ENCODE peak calls at places on chromosomes 3 and 15, in four cellular contexts. R is astrocyte, G is progenitor cell of endocrine pancreas, M is body of pancreas. A is an unnamed sample.

GRCh38 chr3:195147649-195148121 is 123.3 kb downstream of the XXYLT1 start:
- DNase-seq in R (no peak), G (no peak), M (peak), A (no peak)

GRCh38 chr3:44530957-44531356 is 24.0 kb upstream of the ZKSCAN7 start:
- DNase-seq in R (no peak), G (no peak), M (no peak), A (no peak)

GRCh38 chr3:56887402-56888025 is 85.8 kb upstream of the ARHGEF3 start:
- DNase-seq in R (no peak), G (no peak), M (no peak), A (no peak)

GRCh38 chr3:106421928-106422327 is 553.1 kb upstream of the CBLB start:
- DNase-seq in R (peak), G (no peak), M (no peak), A (no peak)

GRCh38 chr15:99450896-99451358 is 114.9 kb upstream of the MEF2A start:
- DNase-seq in R (peak), G (no peak), M (peak), A (no peak)

GRCh38 chr3:8574040-8574669 is 70.4 kb downstream of the SSUH2 start:
- DNase-seq in R (no peak), G (no peak), M (no peak), A (no peak)

GRCh38 chr3:60579734-60580133 is 671.5 kb downstream of the FHIT start:
- DNase-seq in R (peak), G (no peak), M (no peak), A (no peak)

GRCh38 chr15:53072077-53072476 is 281.9 kb upstream of the ONECUT1 start:
- DNase-seq in R (peak), G (peak), M (peak), A (no peak)

GRCh38 chr15:57245130-57245529 is 131.2 kb upstream of the CGNL1 start:
- DNase-seq in R (no peak), G (no peak), M (no peak), A (no peak)

GRCh38 chr3:111012388-111013248 is 59.0 kb upstream of the NECTIN3 start:
- DNase-seq in R (no peak), G (no peak), M (peak), A (no peak)

GRCh38 chr3:28703858-28704257 is 355.2 kb upstream of the AZI2 start:
- DNase-seq in R (no peak), G (no peak), M (no peak), A (no peak)

GRCh38 chr3:66242788-66243463 is 22.1 kb downstream of the SLC25A26 start:
- DNase-seq in R (no peak), G (no peak), M (no peak), A (no peak)

GRCh38 chr3:10008588-10009344 is 17.5 kb upstream of the FANCD2 start:
- DNase-seq in R (peak), G (peak), M (peak), A (no peak)

GRCh38 chr3:127667119-127667681 is 5.6 kb upstream of the ABTB1 start:
- DNase-seq in R (no peak), G (no peak), M (no peak), A (no peak)

GRCh38 chr15:59887211-59887610 is 116.9 kb upstream of the FOXB1 start:
- DNase-seq in R (no peak), G (no peak), M (no peak), A (no peak)

GRCh38 chr3:163785693-163786092 is 1292.6 kb downstream of the SI start:
- DNase-seq in R (no peak), G (no peak), M (no peak), A (no peak)

GRCh38 chr3:62295571-62295970 is 77.8 kb downstream of the FEZF2 start:
- DNase-seq in R (no peak), G (no peak), M (no peak), A (no peak)

GRCh38 chr15:56832125-56832524 is 86.3 kb upstream of the TCF12 start:
- DNase-seq in R (no peak), G (no peak), M (peak), A (no peak)

GRCh38 chr3:127959873-127960272 is 44.8 kb downstream of the KBTBD12 start:
- DNase-seq in R (no peak), G (peak), M (peak), A (peak)

GRCh38 chr3:161244538-161244937 is 23.4 kb downstream of the NMD3 start:
- DNase-seq in R (no peak), G (no peak), M (no peak), A (no peak)

GRCh38 chr3:190385835-190386688 is 1.9 kb upstream of the CLDN16 start:
- DNase-seq in R (peak), G (no peak), M (no peak), A (no peak)

GRCh38 chr3:34387831-34388564 is 589.6 kb downstream of the PDCD6IP start:
- DNase-seq in R (no peak), G (no peak), M (no peak), A (no peak)

GRCh38 chr15:83098079-83098478 is 9.4 kb upstream of the TM6SF1 start:
- DNase-seq in R (no peak), G (no peak), M (no peak), A (no peak)

GRCh38 chr15:74642724-74643367 is 27.2 kb downstream of the CLK3 start:
- DNase-seq in R (peak), G (no peak), M (no peak), A (no peak)

GRCh38 chr15:61182955-61183354 is 46.1 kb downstream of the RORA start:
- DNase-seq in R (no peak), G (no peak), M (no peak), A (no peak)

GRCh38 chr3:197266331-197266730 is 32.1 kb downstream of the DLG1 start:
- DNase-seq in R (no peak), G (no peak), M (no peak), A (no peak)

GRCh38 chr3:52845691-52846426 is 11.0 kb upstream of the MUSTN1 start:
- DNase-seq in R (no peak), G (no peak), M (no peak), A (no peak)
- TF ChIP-seq CTCF in R (no peak), G (peak), M (peak), A (peak)

GRCh38 chr3:64022451-64023186 is 675 bp downstream of the PSMD6 start:
- DNase-seq in R (no peak), G (no peak), M (peak), A (no peak)

GRCh38 chr3:64026346-64026745 is 3.1 kb upstream of the PSMD6 start:
- DNase-seq in R (no peak), G (no peak), M (no peak), A (no peak)

GRCh38 chr3:64019879-64020278 is 3.4 kb downstream of the PSMD6 start:
- DNase-seq in R (no peak), G (no peak), M (no peak), A (no peak)

GRCh38 chr3:64023861-64024223 is 548 bp upstream of the PSMD6 start:
- DNase-seq in R (no peak), G (no peak), M (no peak), A (no peak)

GRCh38 chr3:64023187-64023860 is at the start of gene PSMD6:
- DNase-seq in R (peak), G (peak), M (peak), A (peak)
- TF ChIP-seq CTCF in R (peak), G (peak), M (peak), A (peak)

DNA sequence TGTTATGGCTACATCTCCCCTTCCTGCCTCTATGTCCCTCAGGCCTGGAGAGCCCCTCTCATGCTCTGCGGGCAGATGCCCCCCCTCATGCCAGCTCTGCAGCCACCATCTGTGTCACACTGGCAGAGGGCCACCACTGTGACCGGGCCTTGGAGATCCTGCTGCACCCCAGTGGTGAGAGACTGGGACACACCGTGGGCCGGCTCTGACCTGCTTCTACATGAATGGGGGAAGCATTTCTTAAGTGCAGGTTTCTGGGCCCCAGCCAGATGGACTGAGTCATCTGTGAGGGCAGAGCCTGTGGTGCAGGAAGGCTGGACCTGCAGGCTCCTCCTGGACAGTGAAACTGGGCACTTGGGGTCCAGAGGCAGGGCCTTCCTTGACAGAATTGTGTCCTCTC is 4.8 kb downstream of the VWA5B2 start:
- DNase-seq in R (peak), G (no peak), M (peak), A (no peak)
- TF ChIP-seq CTCF in R (no peak), G (no peak), M (no peak), A (no peak)

DNA sequence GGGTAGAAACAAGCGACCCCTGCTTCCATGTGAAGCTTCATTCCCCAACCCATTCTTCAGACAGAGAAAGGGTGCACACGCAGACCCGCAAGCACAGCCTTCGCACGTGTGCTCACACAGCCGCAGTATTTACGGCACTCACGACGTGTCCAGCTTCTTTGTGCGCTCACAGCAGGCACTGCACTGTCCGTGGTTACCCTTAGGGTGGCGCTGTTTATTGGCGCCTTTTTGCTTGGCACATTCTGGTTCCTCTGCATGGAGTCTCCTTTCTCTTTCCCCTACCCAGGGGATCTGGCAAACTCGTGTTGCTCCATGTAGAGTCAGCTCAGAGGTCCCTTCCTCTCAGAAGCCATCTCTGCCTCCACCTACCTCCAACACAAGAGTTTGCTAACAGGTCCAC is 115.1 kb downstream of the SLCO3A1 start:
- DNase-seq in R (no peak), G (no peak), M (no peak), A (no peak)
- TF ChIP-seq CTCF in R (no peak), G (no peak), M (no peak), A (no peak)

GRCh38 chr15:44537728-44538240 is 837 bp downstream of the EIF3J start:
- DNase-seq in R (peak), G (no peak), M (peak), A (no peak)
- TF ChIP-seq CTCF in R (no peak), G (no peak), M (no peak), A (no peak)

GRCh38 chr15:78077053-78077859 is at the start of gene TBC1D2B:
- DNase-seq in R (no peak), G (peak), M (peak), A (no peak)
- TF ChIP-seq CTCF in R (no peak), G (no peak), M (peak), A (no peak)

GRCh38 chr3:145692751-145693150 is 468.2 kb downstream of the PLOD2 start:
- DNase-seq in R (no peak), G (no peak), M (no peak), A (no peak)
- TF ChIP-seq CTCF in R (no peak), G (no peak), M (no peak), A (no peak)

GRCh38 chr3:12371525-12372140 is 82.8 kb downstream of the PPARG start:
- DNase-seq in R (peak), G (no peak), M (no peak), A (no peak)

GRCh38 chr3:12369598-12369997 is 80.7 kb downstream of the PPARG start:
- DNase-seq in R (no peak), G (no peak), M (no peak), A (no peak)

GRCh38 chr3:12372762-12373280 is 84.0 kb downstream of the PPARG start:
- DNase-seq in R (no peak), G (no peak), M (no peak), A (no peak)

GRCh38 chr3:12369029-12369428 is 80.2 kb downstream of the PPARG start:
- DNase-seq in R (no peak), G (no peak), M (no peak), A (no peak)

GRCh38 chr3:12370758-12371157 is 81.9 kb downstream of the PPARG start:
- DNase-seq in R (peak), G (no peak), M (no peak), A (no peak)
- TF ChIP-seq CTCF in R (peak), G (no peak), M (no peak), A (no peak)

DNA sequence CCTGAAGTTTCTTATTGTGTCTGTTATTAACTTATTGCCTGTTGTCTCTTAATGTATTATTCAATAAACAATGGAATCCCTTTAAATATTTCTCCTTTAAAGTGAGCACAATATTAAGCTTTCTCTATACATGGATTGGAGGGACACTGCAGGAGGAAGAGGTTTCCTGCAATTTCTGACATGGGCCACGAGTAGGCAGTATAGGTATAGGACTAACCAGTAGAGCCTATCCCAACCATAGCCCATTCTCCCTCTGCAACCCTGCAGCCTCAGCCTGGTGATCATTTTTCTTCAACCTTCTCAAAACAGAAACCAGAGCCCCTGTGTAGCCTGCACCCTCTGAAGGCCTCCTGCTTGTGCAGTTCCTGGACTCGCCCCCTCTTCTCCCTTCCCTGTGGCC is 124.8 kb downstream of the NEK10 start:
- DNase-seq in R (no peak), G (no peak), M (no peak), A (no peak)
- TF ChIP-seq CTCF in R (no peak), G (no peak), M (no peak), A (no peak)